ENCODE peak calls at places on chromosomes 7 and 10, in six cellular contexts. F is H9, C is IMR-90, M is mesenchymal stem cell, O is trophoblast cell, T is H1. W is an unnamed sample.

GRCh38 chr7:123624527-123625183 is 23.0 kb downstream of the ASB15 start:
- DNase-seq in M (no peak), F (peak), C (peak), T (peak), O (peak), W (no peak)

GRCh38 chr10:121597504-121598241 is 571 bp downstream of the FGFR2 start:
- DNase-seq in O (no peak), C (no peak), M (peak), T (no peak), F (no peak), W (peak)

GRCh38 chr10:35356725-35357092 is 20.4 kb downstream of the CCNY start:
- DNase-seq in T (no peak), C (no peak), O (no peak), M (no peak), F (no peak), W (no peak)

GRCh38 chr7:13989138-13989943 is at the start of gene ETV1:
- DNase-seq in M (peak), O (peak), F (peak), T (peak), C (peak), W (peak)

GRCh38 chr7:80848841-80849240 is 70.0 kb downstream of the SEMA3C start:
- DNase-seq in M (no peak), C (no peak), O (no peak), T (no peak), F (no peak), W (no peak)

GRCh38 chr10:77082601-77083252 is 554.9 kb downstream of the KCNMA1 start:
- DNase-seq in M (no peak), O (peak), F (peak), C (peak), T (peak), W (no peak)

GRCh38 chr10:34811968-34812514 is 3.1 kb downstream of the PARD3 start:
- DNase-seq in O (no peak), F (no peak), M (peak), C (peak), T (no peak), W (no peak)

GRCh38 chr10:48216744-48217143 is 57.8 kb downstream of the FRMPD2 start:
- DNase-seq in F (no peak), T (no peak), O (no peak), C (no peak), M (no peak), W (no peak)

GRCh38 chr7:48182736-48183369 is 11.6 kb downstream of the ABCA13 start:
- DNase-seq in M (peak), O (no peak), F (no peak), T (no peak), C (peak), W (no peak)

GRCh38 chr10:27100800-27101347 is 580 bp upstream of the ANKRD26 start:
- DNase-seq in C (no peak), T (no peak), M (no peak), O (no peak), F (no peak), W (no peak)

GRCh38 chr10:91210435-91210834 is 10.0 kb upstream of the PCGF5 start:
- DNase-seq in F (no peak), M (no peak), T (no peak), O (no peak), C (no peak), W (no peak)

GRCh38 chr7:148535227-148535626 is 55.3 kb upstream of the C7orf33 start:
- DNase-seq in T (no peak), F (no peak), C (no peak), M (peak), O (peak), W (no peak)

GRCh38 chr7:94135180-94135579 is 131.0 kb upstream of the BET1 start:
- DNase-seq in C (peak), T (no peak), F (no peak), O (no peak), M (no peak), W (no peak)

GRCh38 chr10:110514848-110515247 is 17.1 kb downstream of the DUSP5 start:
- DNase-seq in M (no peak), T (no peak), F (no peak), C (no peak), O (no peak), W (no peak)

GRCh38 chr7:93958216-93958615 is 36.7 kb downstream of the GNG11 start:
- DNase-seq in C (peak), M (no peak), F (no peak), O (peak), T (no peak), W (no peak)

GRCh38 chr10:129365767-129366400 is 101.2 kb upstream of the MGMT start:
- DNase-seq in M (no peak), T (no peak), C (no peak), F (peak), O (no peak), W (no peak)

GRCh38 chr10:129509155-129509554 is 42.1 kb downstream of the MGMT start:
- DNase-seq in T (no peak), F (no peak), M (no peak), O (no peak), C (no peak), W (no peak)

GRCh38 chr7:88664630-88665233 is 94.8 kb upstream of the ZNF804B start:
- DNase-seq in M (no peak), F (peak), O (peak), T (peak), C (no peak), W (no peak)

GRCh38 chr7:67631496-67631895 is 634.9 kb downstream of the TYW1 start:
- DNase-seq in O (no peak), F (no peak), M (no peak), C (no peak), T (no peak), W (no peak)

GRCh38 chr10:60654813-60655464 is 123.3 kb upstream of the CDK1 start:
- DNase-seq in F (no peak), T (no peak), M (peak), C (peak), O (peak), W (no peak)

GRCh38 chr10:75035975-75036708 is 75.3 kb upstream of the SAMD8 start:
- DNase-seq in F (no peak), C (peak), T (no peak), M (peak), O (peak), W (no peak)

GRCh38 chr7:18936265-18936664 is 181.2 kb downstream of the TWIST1 start:
- DNase-seq in F (no peak), C (peak), M (no peak), O (no peak), T (no peak), W (no peak)

GRCh38 chr7:18940577-18941134 is 176.8 kb downstream of the TWIST1 start:
- DNase-seq in F (peak), C (no peak), M (no peak), T (no peak), O (no peak), W (no peak)

GRCh38 chr7:18939771-18940576 is 177.5 kb downstream of the TWIST1 start:
- DNase-seq in M (peak), F (no peak), O (no peak), C (no peak), T (no peak), W (no peak)

DNA sequence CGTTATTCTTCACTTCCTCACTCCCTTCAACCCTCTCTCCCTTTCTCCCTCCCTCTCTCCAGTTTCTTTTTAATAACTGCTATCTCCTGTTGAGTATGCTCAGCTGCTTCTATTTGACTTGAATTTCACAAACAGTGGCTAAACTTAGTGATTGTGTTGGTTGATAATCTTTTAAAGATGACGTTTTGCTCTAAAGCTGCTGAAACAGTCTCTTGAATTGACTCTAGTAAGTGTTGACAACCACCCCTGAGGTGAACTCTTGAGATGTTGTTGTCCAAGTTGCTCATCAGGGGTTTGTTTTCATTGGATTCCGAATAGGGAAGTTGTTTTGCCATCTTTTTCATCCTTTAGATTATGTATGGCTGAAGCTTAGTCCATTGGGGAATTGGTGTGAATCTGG is 176.2 kb downstream of the TWIST1 start:
- DNase-seq in O (no peak), C (no peak), F (no peak), M (no peak), T (no peak), W (no peak)
- H2AFZ ChIP-seq in O (no peak), C (no peak), F (no peak), M (no peak), T (no peak), W (no peak)

GRCh38 chr7:78115876-78116275 is 317.3 kb downstream of the PHTF2 start:
- DNase-seq in F (no peak), O (no peak), C (no peak), T (no peak), M (no peak), W (no peak)

GRCh38 chr7:78114993-78115392 is 316.4 kb downstream of the PHTF2 start:
- DNase-seq in F (no peak), C (no peak), M (no peak), O (no peak), T (no peak), W (no peak)

GRCh38 chr7:78112488-78112887 is 313.9 kb downstream of the PHTF2 start:
- DNase-seq in M (no peak), F (no peak), O (no peak), T (no peak), C (no peak), W (no peak)

DNA sequence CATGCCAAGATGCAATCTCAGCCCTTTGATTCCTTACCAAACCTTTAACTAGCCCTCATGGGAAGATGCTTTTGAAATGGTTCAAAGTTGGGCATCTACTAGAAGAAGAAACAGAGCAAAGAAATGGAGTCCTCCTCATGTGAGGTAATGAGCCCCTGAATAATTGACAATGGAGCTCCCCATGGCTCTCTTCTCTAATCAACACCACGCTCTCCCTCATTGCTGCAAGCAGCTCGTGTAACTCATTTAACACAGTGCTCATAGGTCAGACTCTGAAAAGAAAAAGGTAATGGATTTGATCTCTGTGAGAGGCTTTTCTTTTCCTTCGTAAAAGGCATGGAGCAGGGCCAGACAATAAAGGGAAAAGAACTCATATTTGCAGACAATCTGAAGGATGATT is 312.8 kb downstream of the PHTF2 start:
- DNase-seq in O (no peak), M (no peak), C (no peak), F (no peak), T (no peak), W (no peak)
- H2BK120ac ChIP-seq in O (no peak), M (no peak), C (no peak), F (no peak), T (no peak), W (no peak)

GRCh38 chr10:97497572-97498075 is 598 bp downstream of the MMS19 start:
- DNase-seq in O (peak), F (peak), C (peak), T (no peak), M (peak), W (peak)
- H2AK5ac ChIP-seq in O (peak), F (no peak), C (peak), T (peak), M (peak), W (no peak)

DNA sequence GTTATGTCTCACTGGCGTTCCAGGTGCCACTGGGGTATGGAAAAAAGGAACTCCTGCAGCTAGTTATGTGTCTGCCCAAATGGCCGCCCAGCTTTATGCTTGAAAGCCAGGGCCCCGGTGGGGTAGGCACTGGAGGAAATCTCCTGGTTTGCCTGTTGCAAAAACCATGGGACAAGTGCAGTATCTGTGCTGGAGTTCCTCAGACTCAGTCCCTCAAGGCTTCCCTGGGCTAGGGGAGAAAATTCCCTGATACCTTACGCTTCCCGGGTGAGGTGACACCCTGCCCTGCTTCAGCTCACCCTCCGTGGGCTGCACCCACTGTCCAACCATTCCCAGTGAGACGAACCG is 90.3 kb upstream of the CDK6 start:
- DNase-seq in F (no peak), T (no peak), C (no peak), M (no peak), O (no peak), W (peak)
- H2AFZ ChIP-seq in F (peak), T (peak), C (no peak), M (no peak), O (no peak), W (peak)

DNA sequence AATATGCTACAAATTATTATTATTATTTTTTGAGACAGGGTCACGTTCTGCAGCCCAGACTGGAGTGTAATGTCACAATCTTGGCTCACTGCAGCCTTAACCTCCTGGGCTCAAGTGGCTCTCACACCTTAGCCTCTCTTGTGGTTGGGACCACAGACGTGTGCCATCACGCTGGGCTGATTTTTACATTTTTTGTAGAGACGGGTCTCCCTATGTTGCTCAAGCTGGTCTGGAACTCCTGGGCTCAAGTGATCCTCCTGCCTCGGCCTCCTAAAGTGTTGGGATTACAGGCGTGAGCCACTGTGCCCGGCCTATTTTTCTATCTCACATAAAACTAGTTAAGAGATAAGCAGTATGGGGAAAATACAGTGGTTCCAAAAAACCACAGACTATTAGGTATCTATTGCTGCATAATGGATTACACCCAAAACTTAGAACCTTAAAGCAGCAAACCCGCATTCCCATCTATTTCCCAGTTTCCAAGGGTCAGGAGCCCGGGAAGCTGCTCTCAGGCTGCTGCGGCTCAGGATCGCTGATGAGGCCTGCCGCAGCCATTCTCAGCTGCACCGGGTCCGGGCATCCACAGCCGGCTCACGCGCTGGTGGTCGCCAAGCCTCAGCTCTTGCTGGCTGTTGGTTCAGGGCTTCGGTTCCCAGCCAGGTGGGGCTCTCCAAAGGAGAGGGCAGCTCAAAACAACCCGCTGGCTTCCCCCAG is 128.3 kb downstream of the UBE2H start:
- DNase-seq in O (no peak), F (no peak), C (no peak), M (no peak), T (no peak), W (no peak)
- H2BK120ac ChIP-seq in O (no peak), F (no peak), C (peak), M (no peak), T (no peak), W (no peak)

GRCh38 chr10:113099431-113100298 is 149.6 kb downstream of the TCF7L2 start:
- DNase-seq in O (peak), F (peak), M (peak), C (peak), T (no peak), W (no peak)
- H2AK5ac ChIP-seq in O (no peak), F (no peak), M (no peak), C (peak), T (no peak), W (no peak)

DNA sequence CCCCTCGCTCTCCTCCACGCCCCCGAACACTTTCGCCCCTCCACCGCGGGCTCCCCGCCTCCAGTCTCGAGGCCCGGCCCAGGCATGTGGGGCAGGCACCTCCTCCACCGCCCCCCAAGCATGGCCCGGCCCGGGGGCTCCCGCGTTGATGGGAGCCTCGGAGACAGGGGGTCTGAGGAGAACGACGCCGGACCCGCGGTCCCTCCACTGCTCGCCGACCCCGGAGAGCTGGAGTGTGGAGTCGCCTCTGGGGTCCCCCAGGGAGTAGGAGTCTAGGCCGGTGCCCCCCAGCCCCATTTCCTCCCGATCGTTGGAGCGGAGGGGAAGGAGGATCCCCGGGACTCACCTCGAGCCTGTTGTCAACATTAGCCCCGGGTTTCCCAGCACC is 206 bp downstream of the UPF2 start:
- DNase-seq in T (no peak), M (peak), F (no peak), O (peak), C (peak), W (no peak)
- H2AFZ ChIP-seq in T (no peak), M (peak), F (no peak), O (peak), C (peak), W (peak)

DNA sequence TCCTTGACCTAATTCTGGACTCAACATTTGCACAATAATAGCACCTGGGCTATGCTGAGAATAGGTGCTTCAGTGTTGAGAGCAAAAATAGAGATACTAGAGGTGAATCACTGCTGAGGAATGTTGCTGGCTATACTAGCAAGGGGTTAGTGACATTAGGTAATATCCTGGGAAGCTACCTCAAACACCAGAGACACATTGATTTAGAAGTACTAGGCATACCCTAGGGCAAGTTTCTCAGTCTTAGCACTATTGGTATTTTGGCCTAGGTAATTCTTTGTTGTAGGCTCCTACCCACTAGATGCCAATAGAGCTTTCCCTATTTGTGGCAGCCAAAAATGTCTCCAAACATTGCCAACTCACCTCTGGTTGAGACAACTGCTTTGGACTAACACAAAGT is 484.0 kb upstream of the MBL2 start:
- DNase-seq in F (peak), C (no peak), T (peak), O (peak), M (no peak), W (no peak)
- H2BK120ac ChIP-seq in F (no peak), C (no peak), T (peak), O (peak), M (no peak), W (no peak)

GRCh38 chr7:66070222-66070621 is 5.4 kb upstream of the ASL start:
- DNase-seq in M (no peak), T (no peak), O (no peak), C (no peak), F (no peak), W (no peak)

GRCh38 chr7:66078067-66078466 is 2.4 kb downstream of the ASL start:
- DNase-seq in C (no peak), F (no peak), M (no peak), O (no peak), T (no peak), W (no peak)

GRCh38 chr7:66076459-66077329 is 1.1 kb downstream of the ASL start:
- DNase-seq in F (no peak), O (no peak), T (no peak), C (no peak), M (peak), W (no peak)

GRCh38 chr7:66075590-66076458 is at the start of gene ASL:
- DNase-seq in C (peak), T (peak), F (peak), O (peak), M (peak), W (peak)
- H2AK5ac ChIP-seq in C (peak), T (no peak), F (no peak), O (no peak), M (no peak), W (peak)

GRCh38 chr10:78976825-78977760 is 91.7 kb upstream of the ZMIZ1 start:
- DNase-seq in O (no peak), M (peak), F (no peak), C (no peak), T (no peak), W (no peak)

GRCh38 chr10:78973901-78974408 is 94.8 kb upstream of the ZMIZ1 start:
- DNase-seq in M (no peak), C (peak), O (peak), F (peak), T (peak), W (peak)

GRCh38 chr10:78972947-78973900 is 95.5 kb upstream of the ZMIZ1 start:
- DNase-seq in O (peak), T (peak), F (peak), C (peak), M (peak), W (peak)

GRCh38 chr10:78972160-78972946 is 96.4 kb upstream of the ZMIZ1 start:
- DNase-seq in C (peak), F (peak), O (peak), M (peak), T (no peak), W (peak)

GRCh38 chr10:78974409-78975317 is 94.1 kb upstream of the ZMIZ1 start:
- DNase-seq in T (peak), O (peak), F (peak), M (peak), C (peak), W (peak)
- H2AFZ ChIP-seq in T (no peak), O (peak), F (no peak), M (no peak), C (peak), W (peak)

W was measured in neuronal stem cell.